ENCODE peak calls at places on chromosomes 3 and 15, in ten cellular contexts. One of them, this sample, is unnamed.

GRCh38 chr15:88484781-88485246 is 17.3 kb downstream of the MRPS11 start:
- DNase-seq in hepatocyte: peak
- DNase-seq in neural progenitor cell: peak
- DNase-seq in GM23338: peak
- DNase-seq in HCT116: no peak
- DNase-seq in MM.1S: no peak
- DNase-seq in IMR-90: peak
- DNase-seq in K562: no peak
- DNase-seq in HepG2: no peak
- DNase-seq in astrocyte: peak
- DNase-seq in this sample: peak

GRCh38 chr3:133492159-133492860 is 81.2 kb upstream of the CDV3 start:
- DNase-seq in neural progenitor cell: no peak
- DNase-seq in GM23338: no peak
- DNase-seq in K562: no peak
- DNase-seq in hepatocyte: no peak
- DNase-seq in MM.1S: no peak
- DNase-seq in HepG2: no peak
- DNase-seq in IMR-90: no peak
- DNase-seq in astrocyte: no peak
- DNase-seq in HCT116: no peak
- DNase-seq in this sample: no peak

GRCh38 chr15:98381446-98381845 is 266.9 kb upstream of the IGF1R start:
- DNase-seq in astrocyte: no peak
- DNase-seq in MM.1S: no peak
- DNase-seq in HCT116: no peak
- DNase-seq in HepG2: no peak
- DNase-seq in IMR-90: no peak
- DNase-seq in GM23338: no peak
- DNase-seq in hepatocyte: no peak
- DNase-seq in K562: no peak
- DNase-seq in neural progenitor cell: no peak
- DNase-seq in this sample: no peak

GRCh38 chr15:61034793-61035710 is 194.1 kb downstream of the RORA start:
- DNase-seq in GM23338: no peak
- DNase-seq in neural progenitor cell: no peak
- DNase-seq in IMR-90: peak
- DNase-seq in HCT116: no peak
- DNase-seq in MM.1S: no peak
- DNase-seq in K562: no peak
- DNase-seq in HepG2: no peak
- DNase-seq in hepatocyte: no peak
- DNase-seq in astrocyte: peak
- DNase-seq in this sample: peak

GRCh38 chr3:185807455-185808068 is 17.3 kb downstream of the IGF2BP2 start:
- DNase-seq in IMR-90: peak
- DNase-seq in HCT116: peak
- DNase-seq in neural progenitor cell: peak
- DNase-seq in hepatocyte: no peak
- DNase-seq in HepG2: no peak
- DNase-seq in K562: peak
- DNase-seq in GM23338: peak
- DNase-seq in MM.1S: no peak
- DNase-seq in astrocyte: peak
- DNase-seq in this sample: peak

GRCh38 chr3:149269687-149270086 is 48.1 kb upstream of the CP start:
- DNase-seq in IMR-90: no peak
- DNase-seq in hepatocyte: no peak
- DNase-seq in MM.1S: no peak
- DNase-seq in K562: no peak
- DNase-seq in astrocyte: no peak
- DNase-seq in HepG2: no peak
- DNase-seq in neural progenitor cell: no peak
- DNase-seq in HCT116: no peak
- DNase-seq in GM23338: no peak
- DNase-seq in this sample: no peak

GRCh38 chr3:12932754-12933153 is 91.4 kb upstream of the RPL32 start:
- DNase-seq in IMR-90: no peak
- DNase-seq in HCT116: no peak
- DNase-seq in HepG2: no peak
- DNase-seq in hepatocyte: no peak
- DNase-seq in K562: no peak
- DNase-seq in neural progenitor cell: no peak
- DNase-seq in GM23338: no peak
- DNase-seq in astrocyte: no peak
- DNase-seq in MM.1S: no peak
- DNase-seq in this sample: no peak

GRCh38 chr3:101377796-101378195 is 57.4 kb upstream of the IMPG2 start:
- DNase-seq in neural progenitor cell: no peak
- DNase-seq in IMR-90: peak
- DNase-seq in GM23338: no peak
- DNase-seq in astrocyte: peak
- DNase-seq in HepG2: no peak
- DNase-seq in HCT116: no peak
- DNase-seq in K562: no peak
- DNase-seq in hepatocyte: no peak
- DNase-seq in MM.1S: peak
- DNase-seq in this sample: no peak

GRCh38 chr3:195212749-195213085 is 58.2 kb downstream of the XXYLT1 start:
- DNase-seq in HepG2: no peak
- DNase-seq in astrocyte: no peak
- DNase-seq in MM.1S: no peak
- DNase-seq in K562: no peak
- DNase-seq in hepatocyte: no peak
- DNase-seq in HCT116: no peak
- DNase-seq in neural progenitor cell: no peak
- DNase-seq in IMR-90: no peak
- DNase-seq in GM23338: no peak
- DNase-seq in this sample: no peak

GRCh38 chr3:81218023-81218422 is 543.4 kb downstream of the GBE1 start:
- DNase-seq in HCT116: no peak
- DNase-seq in neural progenitor cell: peak
- DNase-seq in IMR-90: no peak
- DNase-seq in MM.1S: no peak
- DNase-seq in hepatocyte: peak
- DNase-seq in HepG2: peak
- DNase-seq in K562: no peak
- DNase-seq in astrocyte: peak
- DNase-seq in GM23338: peak
- DNase-seq in this sample: no peak

GRCh38 chr3:52742418-52743041 is 28.2 kb downstream of the NEK4 start:
- DNase-seq in astrocyte: peak
- DNase-seq in HCT116: peak
- DNase-seq in neural progenitor cell: peak
- DNase-seq in GM23338: peak
- DNase-seq in K562: peak
- DNase-seq in MM.1S: peak
- DNase-seq in HepG2: peak
- DNase-seq in hepatocyte: peak
- DNase-seq in IMR-90: peak
- DNase-seq in this sample: no peak

GRCh38 chr3:56303508-56303907 is 164.8 kb downstream of the ERC2 start:
- DNase-seq in K562: peak
- DNase-seq in IMR-90: peak
- DNase-seq in HepG2: peak
- DNase-seq in HCT116: peak
- DNase-seq in MM.1S: peak
- DNase-seq in astrocyte: peak
- DNase-seq in hepatocyte: peak
- DNase-seq in neural progenitor cell: peak
- DNase-seq in GM23338: peak
- DNase-seq in this sample: no peak

GRCh38 chr3:135172191-135172869 is 377.3 kb downstream of the EPHB1 start:
- DNase-seq in astrocyte: no peak
- DNase-seq in MM.1S: no peak
- DNase-seq in neural progenitor cell: no peak
- DNase-seq in HCT116: no peak
- DNase-seq in GM23338: peak
- DNase-seq in hepatocyte: no peak
- DNase-seq in IMR-90: no peak
- DNase-seq in HepG2: no peak
- DNase-seq in K562: no peak
- DNase-seq in this sample: no peak

DNA sequence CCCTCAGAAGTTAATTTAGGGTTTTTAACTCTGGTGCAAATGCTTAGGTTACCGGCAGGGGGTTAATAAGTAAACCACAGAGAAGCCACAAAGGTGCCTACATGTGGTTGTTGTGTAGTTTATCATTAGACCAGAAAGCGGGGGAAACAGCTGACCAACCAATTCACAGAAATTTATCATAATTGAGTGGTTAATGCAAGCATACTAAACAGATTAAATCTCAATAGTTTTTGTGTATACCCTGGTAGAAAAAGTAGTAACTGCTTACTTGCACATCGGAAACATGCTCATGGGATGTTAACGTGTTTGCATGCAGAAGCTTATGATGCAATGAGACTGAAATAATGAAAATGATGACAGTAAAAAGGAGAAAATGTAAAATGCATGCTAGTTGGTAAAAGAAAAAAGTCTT is 316.0 kb downstream of the PTPRG start:
- DNase-seq in GM23338: peak
- DNase-seq in HepG2: peak
- DNase-seq in IMR-90: no peak
- DNase-seq in K562: no peak
- DNase-seq in neural progenitor cell: peak
- DNase-seq in hepatocyte: peak
- DNase-seq in astrocyte: peak
- DNase-seq in HCT116: peak
- DNase-seq in MM.1S: peak
- DNase-seq in this sample: peak
- TF ChIP-seq CTCF in GM23338: peak
- TF ChIP-seq CTCF in HepG2: peak
- TF ChIP-seq CTCF in IMR-90: no peak
- TF ChIP-seq CTCF in K562: no peak
- TF ChIP-seq CTCF in neural progenitor cell: peak
- TF ChIP-seq CTCF in hepatocyte: no peak
- TF ChIP-seq CTCF in astrocyte: peak
- TF ChIP-seq CTCF in HCT116: peak
- TF ChIP-seq CTCF in MM.1S: peak
- TF ChIP-seq CTCF in this sample: no peak

GRCh38 chr3:143358793-143359491 is 239.4 kb downstream of the CHST2 start:
- DNase-seq in neural progenitor cell: no peak
- DNase-seq in HepG2: no peak
- DNase-seq in hepatocyte: no peak
- DNase-seq in GM23338: no peak
- DNase-seq in HCT116: no peak
- DNase-seq in IMR-90: no peak
- DNase-seq in MM.1S: no peak
- DNase-seq in K562: no peak
- DNase-seq in astrocyte: no peak
- DNase-seq in this sample: no peak

GRCh38 chr3:143361589-143361988 is 242.0 kb downstream of the CHST2 start:
- DNase-seq in HepG2: no peak
- DNase-seq in MM.1S: no peak
- DNase-seq in neural progenitor cell: no peak
- DNase-seq in K562: no peak
- DNase-seq in astrocyte: no peak
- DNase-seq in GM23338: no peak
- DNase-seq in IMR-90: no peak
- DNase-seq in HCT116: no peak
- DNase-seq in hepatocyte: no peak
- DNase-seq in this sample: no peak

GRCh38 chr3:143363276-143363675 is 243.7 kb downstream of the CHST2 start:
- DNase-seq in hepatocyte: no peak
- DNase-seq in MM.1S: no peak
- DNase-seq in HCT116: no peak
- DNase-seq in K562: no peak
- DNase-seq in IMR-90: no peak
- DNase-seq in HepG2: no peak
- DNase-seq in neural progenitor cell: no peak
- DNase-seq in GM23338: no peak
- DNase-seq in astrocyte: peak
- DNase-seq in this sample: no peak

GRCh38 chr3:143360244-143360643 is 240.7 kb downstream of the CHST2 start:
- DNase-seq in K562: no peak
- DNase-seq in hepatocyte: no peak
- DNase-seq in IMR-90: no peak
- DNase-seq in astrocyte: peak
- DNase-seq in MM.1S: no peak
- DNase-seq in neural progenitor cell: no peak
- DNase-seq in HCT116: no peak
- DNase-seq in HepG2: no peak
- DNase-seq in GM23338: no peak
- DNase-seq in this sample: no peak

GRCh38 chr3:143362115-143362992 is 242.8 kb downstream of the CHST2 start:
- DNase-seq in HCT116: no peak
- DNase-seq in IMR-90: no peak
- DNase-seq in astrocyte: peak
- DNase-seq in GM23338: no peak
- DNase-seq in MM.1S: no peak
- DNase-seq in K562: no peak
- DNase-seq in hepatocyte: no peak
- DNase-seq in neural progenitor cell: peak
- DNase-seq in HepG2: no peak
- DNase-seq in this sample: no peak
- H3K4me2 ChIP-seq in HCT116: no peak
- H3K4me2 ChIP-seq in IMR-90: no peak
- H3K4me2 ChIP-seq in astrocyte: peak
- H3K4me2 ChIP-seq in GM23338: no peak
- H3K4me2 ChIP-seq in MM.1S: no peak
- H3K4me2 ChIP-seq in K562: no peak
- H3K4me2 ChIP-seq in hepatocyte: no peak
- H3K4me2 ChIP-seq in neural progenitor cell: peak
- H3K4me2 ChIP-seq in HepG2: no peak
- H3K4me2 ChIP-seq in this sample: peak

DNA sequence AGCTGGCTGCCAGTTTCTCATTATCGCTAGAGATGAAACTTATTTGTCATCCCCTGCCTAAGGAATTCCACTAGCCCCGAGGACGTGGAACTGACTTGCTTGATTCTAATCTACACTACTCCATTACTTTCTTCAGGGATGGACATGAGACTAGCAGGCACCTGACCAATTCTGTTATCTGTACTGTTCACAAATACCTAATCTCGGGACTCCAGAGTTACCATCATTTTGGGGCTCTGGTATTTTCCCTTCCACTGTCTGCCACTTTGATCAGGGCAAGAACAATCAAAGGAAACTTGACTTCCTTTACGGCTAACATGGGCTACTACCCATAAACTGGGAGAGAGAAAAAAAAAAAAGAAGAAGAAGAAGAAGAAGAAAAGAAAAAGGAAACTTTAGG is 27.8 kb downstream of the BMF start:
- DNase-seq in MM.1S: no peak
- DNase-seq in astrocyte: no peak
- DNase-seq in hepatocyte: no peak
- DNase-seq in GM23338: no peak
- DNase-seq in IMR-90: no peak
- DNase-seq in HCT116: no peak
- DNase-seq in neural progenitor cell: no peak
- DNase-seq in K562: no peak
- DNase-seq in HepG2: no peak
- DNase-seq in this sample: no peak
- H2AFZ ChIP-seq in MM.1S: no peak
- H2AFZ ChIP-seq in astrocyte: no peak
- H2AFZ ChIP-seq in hepatocyte: no peak
- H2AFZ ChIP-seq in GM23338: no peak
- H2AFZ ChIP-seq in IMR-90: no peak
- H2AFZ ChIP-seq in HCT116: no peak
- H2AFZ ChIP-seq in neural progenitor cell: no peak
- H2AFZ ChIP-seq in K562: peak
- H2AFZ ChIP-seq in HepG2: no peak
- H2AFZ ChIP-seq in this sample: peak

GRCh38 chr15:28901987-28902745 is 16.4 kb downstream of the APBA2 start:
- DNase-seq in MM.1S: no peak
- DNase-seq in astrocyte: no peak
- DNase-seq in hepatocyte: no peak
- DNase-seq in neural progenitor cell: peak
- DNase-seq in GM23338: peak
- DNase-seq in IMR-90: no peak
- DNase-seq in HCT116: no peak
- DNase-seq in K562: no peak
- DNase-seq in HepG2: no peak
- DNase-seq in this sample: no peak
- TF ChIP-seq CTCF in MM.1S: no peak
- TF ChIP-seq CTCF in astrocyte: no peak
- TF ChIP-seq CTCF in hepatocyte: no peak
- TF ChIP-seq CTCF in neural progenitor cell: peak
- TF ChIP-seq CTCF in GM23338: peak
- TF ChIP-seq CTCF in IMR-90: peak
- TF ChIP-seq CTCF in HCT116: peak
- TF ChIP-seq CTCF in K562: peak
- TF ChIP-seq CTCF in HepG2: peak
- TF ChIP-seq CTCF in this sample: peak

This sample was measured in osteoblast.